ENCODE peak calls at places on chromosomes 7 and 10, in four cellular contexts. B is K562, J is SK-N-SH, K is HepG2. O is an unnamed sample.
A peak's percentile ranks its signal among the peaks of the same experiment; 100 is the strongest.

GRCh38 chr7:77765906-77766800 is 32.1 kb downstream of the TMEM60 start:
- DNase-seq in J (no peak), K (peak; percentile 54), B (no peak), O (no peak)

GRCh38 chr7:134546903-134547737 is 1.8 kb upstream of the AKR1B15 start:
- DNase-seq in K (peak; percentile 50), B (peak; percentile 77), J (peak; percentile 60), O (peak; percentile 56)

GRCh38 chr7:84331665-84332064 is 137.1 kb upstream of the SEMA3A start:
- DNase-seq in J (no peak), K (no peak), B (no peak), O (no peak)

GRCh38 chr7:16064316-16064715 is 357.0 kb downstream of the CRPPA start:
- DNase-seq in J (no peak), B (no peak), K (no peak), O (no peak)

GRCh38 chr7:122803323-122803722 is 82.9 kb downstream of the CADPS2 start:
- DNase-seq in J (no peak), K (peak; percentile 36), B (no peak), O (peak; percentile 10)

GRCh38 chr10:108465871-108466641 is 1301.5 kb upstream of the SORCS1 start:
- DNase-seq in K (no peak), B (no peak), J (peak; percentile 67), O (no peak)

GRCh38 chr10:60367431-60367830 is 22.2 kb downstream of the ANK3 start:
- DNase-seq in B (no peak), J (no peak), K (no peak), O (no peak)

GRCh38 chr7:90384433-90384832 is 18.8 kb upstream of the CLDN12 start:
- DNase-seq in J (no peak), B (no peak), K (no peak), O (no peak)

GRCh38 chr7:5666361-5666760 is 115.1 kb downstream of the RNF216 start:
- DNase-seq in K (no peak), J (no peak), B (no peak), O (no peak)

GRCh38 chr10:59536151-59536550 is 173.5 kb downstream of the SLC16A9 start:
- DNase-seq in B (no peak), K (no peak), J (peak; percentile 16), O (no peak)

GRCh38 chr7:26410156-26410555 is 118.5 kb downstream of the SNX10 start:
- DNase-seq in K (no peak), B (no peak), J (no peak), O (no peak)

GRCh38 chr7:27175005-27175625 is 995 bp upstream of the HOXA10 start:
- DNase-seq in K (no peak), J (no peak), B (no peak), O (no peak)

GRCh38 chr7:55641273-55641691 is 69.0 kb upstream of the VOPP1 start:
- DNase-seq in J (peak; percentile 66), B (peak; percentile 25), K (peak; percentile 71), O (peak; percentile 77)

GRCh38 chr10:47176206-47176902 is 123.6 kb upstream of the GDF10 start:
- DNase-seq in B (no peak), K (no peak), J (no peak), O (no peak)

GRCh38 chr7:388023-388355 is 98.0 kb downstream of the FOXL3 start:
- DNase-seq in B (no peak), K (no peak), J (no peak), O (no peak)

GRCh38 chr7:78018541-78019456 is 220.2 kb downstream of the PHTF2 start:
- DNase-seq in K (no peak), B (no peak), J (peak; percentile 52), O (no peak)

GRCh38 chr10:43255644-43256431 is 11.0 kb downstream of the RASGEF1A start:
- DNase-seq in J (peak; percentile 82), B (peak; percentile 85), K (peak; percentile 24), O (peak; percentile 21)

GRCh38 chr10:27019827-27020226 is 80.5 kb downstream of the ANKRD26 start:
- DNase-seq in J (no peak), K (no peak), B (no peak), O (no peak)

GRCh38 chr7:131040467-131040932 is 287.2 kb upstream of the MKLN1 start:
- DNase-seq in K (peak; percentile 57), J (peak; percentile 80), B (peak; percentile 76), O (peak; percentile 73)

DNA sequence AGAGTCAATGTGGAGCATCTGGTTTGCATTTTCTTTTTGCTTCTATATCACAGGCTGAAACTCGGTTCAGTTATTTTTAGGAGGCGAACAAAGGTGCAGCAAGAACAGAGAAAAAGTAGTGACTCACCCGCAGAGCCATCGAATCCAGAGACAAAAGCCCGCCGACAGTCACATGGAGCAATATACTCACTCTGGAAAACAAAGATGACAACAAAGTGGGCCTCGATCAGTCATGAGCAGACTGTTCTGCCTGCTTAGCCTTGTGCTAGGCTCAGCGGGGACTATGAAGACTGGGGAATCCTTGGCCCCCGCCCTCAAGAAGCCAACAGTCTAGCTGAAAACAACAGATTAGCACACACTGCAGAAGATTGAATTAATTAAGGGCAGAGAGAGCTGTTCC is 30.4 kb downstream of the XPNPEP1 start:
- DNase-seq in K (no peak), B (no peak), J (no peak), O (no peak)
- H3K4me1 ChIP-seq in K (no peaks in the 10 kb centered on the region), B (peaks cover 2% of the 10 kb centered on the region), J (peaks cover 27% of the 10 kb centered on the region), O (no peaks in the 10 kb centered on the region)

DNA sequence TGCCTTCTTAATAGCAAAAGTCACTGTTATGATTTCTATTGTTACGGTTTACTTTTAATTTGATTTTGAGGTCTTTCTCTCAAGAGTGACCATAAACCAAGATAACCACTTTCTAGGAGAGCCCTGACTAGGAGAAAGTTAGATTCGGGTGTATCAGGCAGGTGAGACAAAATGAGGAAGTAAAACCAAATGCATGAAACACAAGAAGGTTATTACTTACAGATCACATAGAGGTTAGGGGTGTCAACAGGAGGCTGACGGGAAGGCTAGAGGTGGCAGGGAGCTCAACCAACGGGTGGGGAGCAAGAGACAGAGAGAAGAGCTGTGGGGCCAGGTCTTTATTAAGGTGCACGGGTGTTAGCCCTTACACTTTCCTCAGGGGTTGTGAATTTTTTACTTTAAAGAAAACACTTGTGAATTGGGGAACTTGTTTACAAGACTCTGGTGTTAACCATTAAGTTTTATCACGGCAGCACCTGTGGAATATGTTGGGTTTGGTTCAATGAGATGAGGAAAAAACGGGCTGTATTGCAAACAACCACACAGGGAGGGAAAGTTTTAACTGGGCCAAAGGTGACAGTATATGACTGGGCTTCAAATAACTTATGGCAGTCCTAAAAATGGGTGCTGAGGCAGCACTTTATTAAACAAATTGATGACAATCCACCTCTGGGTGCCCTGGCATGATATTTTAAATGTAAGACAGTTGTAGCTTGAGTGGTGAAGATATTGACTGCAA is 154.9 kb downstream of the SDHAF3 start:
- DNase-seq in B (no peak), J (no peak), K (no peak), O (no peak)
- TF ChIP-seq JUND in B (no peak), J (no peak), K (no peak), O (no peak)

GRCh38 chr7:99379043-99379577 is 4.6 kb downstream of the ARPC1B start:
- DNase-seq in J (no peak), B (no peak), K (no peak), O (no peak)

GRCh38 chr7:99383203-99383602 is 8.7 kb downstream of the ARPC1B start:
- DNase-seq in K (no peak), B (no peak), J (no peak), O (no peak)

GRCh38 chr7:99381664-99382075 is 7.1 kb downstream of the ARPC1B start:
- DNase-seq in K (peak; percentile 48), B (no peak), J (peak; percentile 71), O (no peak)

GRCh38 chr7:99380823-99381663 is 6.5 kb downstream of the ARPC1B start:
- DNase-seq in B (no peak), K (peak; percentile 72), J (peak; percentile 30), O (no peak)

DNA sequence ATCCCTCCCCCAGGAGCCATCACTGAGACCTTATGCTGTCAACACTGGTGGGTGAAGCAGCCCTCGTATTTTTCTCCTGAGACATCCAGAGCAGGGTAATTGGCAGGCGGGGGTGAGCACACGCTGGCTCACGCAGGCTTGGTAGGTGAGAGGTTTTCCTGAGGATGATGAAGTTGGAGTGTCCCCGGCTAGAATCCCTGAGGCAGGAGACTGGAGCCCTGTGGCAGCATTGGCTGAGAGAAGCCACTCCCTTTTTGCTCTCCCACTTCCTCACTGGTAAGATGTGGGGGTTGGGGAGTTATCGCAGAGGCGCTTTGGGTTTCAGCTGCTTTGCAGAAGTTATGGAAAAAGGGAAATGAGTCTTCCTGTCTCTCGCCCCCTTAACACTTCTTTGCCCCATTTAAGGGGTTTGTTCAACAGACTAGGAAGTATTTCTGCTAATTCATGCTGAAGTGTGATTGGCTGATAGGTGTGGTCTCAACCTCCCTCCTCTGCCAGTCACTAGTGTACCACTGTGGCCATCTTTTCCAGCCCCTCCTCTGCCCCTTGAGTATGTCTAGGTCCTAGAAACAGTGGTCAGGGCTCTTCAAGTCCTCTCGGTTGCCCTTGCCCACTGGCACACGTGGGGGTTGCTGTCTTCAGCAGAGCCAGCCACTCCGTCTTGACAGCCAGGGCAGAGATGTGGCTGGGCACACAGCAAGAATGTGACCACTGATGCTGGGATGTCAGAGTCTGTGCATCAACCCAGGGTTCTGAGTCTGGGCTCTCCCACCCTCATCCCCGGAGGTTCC is 5.7 kb downstream of the ARPC1B start:
- DNase-seq in B (peak; percentile 56), K (no peak), J (no peak), O (no peak)
- TF ChIP-seq ELF1 in B (peak; percentile 81), K (no peak), J (no peak), O (no peak)

GRCh38 chr10:7194571-7194970 is 216.3 kb downstream of the SFMBT2 start:
- DNase-seq in K (no peak), J (no peak), B (no peak), O (no peak)

GRCh38 chr10:7196284-7196683 is 214.6 kb downstream of the SFMBT2 start:
- DNase-seq in B (no peak), K (no peak), J (no peak), O (no peak)

GRCh38 chr10:7192831-7193348 is 217.9 kb downstream of the SFMBT2 start:
- DNase-seq in K (no peak), J (no peak), B (no peak), O (no peak)

GRCh38 chr10:7193369-7193768 is 217.5 kb downstream of the SFMBT2 start:
- DNase-seq in B (no peak), J (no peak), K (no peak), O (no peak)

GRCh38 chr10:7195118-7195517 is 215.7 kb downstream of the SFMBT2 start:
- DNase-seq in K (no peak), B (no peak), J (no peak), O (no peak)
- H3K4me1 ChIP-seq in K (no peaks in the 10 kb centered on the region), B (no peaks in the 10 kb centered on the region), J (no peaks in the 10 kb centered on the region), O (no peaks in the 10 kb centered on the region)

DNA sequence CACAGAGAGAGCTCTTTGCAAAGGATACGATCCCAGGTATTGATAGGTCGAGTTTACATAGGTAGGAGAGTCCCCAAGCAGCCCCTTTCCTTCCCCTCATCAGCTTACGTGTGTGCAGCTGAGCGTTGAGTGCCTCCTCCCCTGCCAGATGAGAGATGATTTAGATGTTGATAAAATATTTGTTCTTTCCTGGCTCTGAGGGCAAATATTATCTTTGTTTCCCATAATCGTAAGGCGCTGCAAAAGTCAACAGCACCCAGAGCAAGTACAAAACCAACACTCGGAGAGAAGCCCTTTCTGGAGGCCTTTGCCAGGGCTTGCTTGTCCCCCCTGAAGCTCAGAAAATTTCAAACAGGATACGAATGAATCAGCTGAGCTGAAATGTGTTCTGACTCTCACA is 683.1 kb downstream of the LRMDA start:
- DNase-seq in B (no peak), K (peak; percentile 28), J (no peak), O (no peak)
- TF ChIP-seq JUND in B (no peak), K (no peak), J (no peak), O (no peak)

GRCh38 chr7:2687338-2687869 is 598 bp upstream of the AMZ1 start:
- DNase-seq in K (no peak), J (peak; percentile 93), B (no peak), O (no peak)
- TF ChIP-seq ELF1 in K (no peak), J (no peak), B (no peak), O (no peak)

GRCh38 chr7:46189255-46189790 is 268.3 kb upstream of the IGFBP3 start:
- DNase-seq in J (no peak), K (no peak), B (no peak), O (no peak)
- H3K4me1 ChIP-seq in J (peaks cover 3% of the 10 kb centered on the region), K (no peaks in the 10 kb centered on the region), B (no peaks in the 10 kb centered on the region), O (no peaks in the 10 kb centered on the region)

O was measured in HCT116.